ENCODE peak calls at places on chromosomes 12 and 14, in four cellular contexts. A is Panc1, V is right atrium auricular region, Q is upper lobe of right lung. B is an unnamed sample.

GRCh38 chr14:105026033-105026785 is 5.3 kb upstream of the CDCA4 start:
- DNase-seq in V (no peak), A (no peak), Q (no peak), B (no peak)

GRCh38 chr12:19483727-19484126 is 44.4 kb downstream of the AEBP2 start:
- DNase-seq in A (no peak), Q (no peak), V (no peak), B (no peak)

GRCh38 chr14:68268719-68269118 is 449.1 kb downstream of the RAD51B start:
- DNase-seq in A (no peak), Q (no peak), V (no peak), B (no peak)

GRCh38 chr14:101905614-101906013 is 58.8 kb upstream of the DYNC1H1 start:
- DNase-seq in A (no peak), V (no peak), Q (no peak), B (no peak)

GRCh38 chr12:75834591-75834990 is 197.0 kb downstream of the PHLDA1 start:
- DNase-seq in Q (no peak), A (no peak), V (no peak), B (no peak)

GRCh38 chr12:40832668-40833067 is 140.4 kb downstream of the CNTN1 start:
- DNase-seq in Q (no peak), V (no peak), A (no peak), B (no peak)

GRCh38 chr12:30417697-30418231 is 277.9 kb downstream of the IPO8 start:
- DNase-seq in Q (no peak), A (peak; percentile 96), V (no peak), B (no peak)

GRCh38 chr12:92437452-92437851 is 265.3 kb upstream of the PLEKHG7 start:
- DNase-seq in A (no peak), Q (no peak), V (no peak), B (no peak)

GRCh38 chr12:33706927-33707326 is 267.3 kb upstream of the SYT10 start:
- DNase-seq in Q (no peak), A (no peak), V (no peak), B (no peak)

GRCh38 chr14:103767306-103767894 is 51.8 kb downstream of the ZFYVE21 start:
- DNase-seq in A (no peak), Q (no peak), V (no peak), B (no peak)

GRCh38 chr12:101962486-101962885 is 85.1 kb downstream of the DRAM1 start:
- DNase-seq in V (no peak), Q (no peak), A (no peak), B (no peak)

GRCh38 chr12:45259732-45260480 is 44.0 kb downstream of the ANO6 start:
- DNase-seq in A (no peak), Q (no peak), V (no peak), B (no peak)

GRCh38 chr12:95802482-95803264 is 12.1 kb upstream of the NTN4 start:
- DNase-seq in V (no peak), A (peak; percentile 93), Q (no peak), B (no peak)

GRCh38 chr14:99603471-99603933 is 505 bp downstream of the CCDC85C start:
- DNase-seq in Q (peak; percentile 75), A (no peak), V (no peak), B (peak; percentile 66)
- H3K4me1 ChIP-seq in Q (peaks cover 39% of the 10 kb centered on the region), A (peaks cover 33% of the 10 kb centered on the region), V (peaks cover 61% of the 10 kb centered on the region), B (peaks cover 23% of the 10 kb centered on the region)

GRCh38 chr12:79691299-79692248 is 810 bp upstream of the PAWR start:
- DNase-seq in Q (no peak), V (no peak), A (peak; percentile 69), B (no peak)

GRCh38 chr12:79689477-79690155 is 1.1 kb downstream of the PAWR start:
- DNase-seq in V (no peak), A (no peak), Q (peak; percentile 76), B (no peak)

GRCh38 chr12:79692249-79692619 is 1.5 kb upstream of the PAWR start:
- DNase-seq in Q (no peak), A (no peak), V (no peak), B (no peak)

GRCh38 chr12:79690156-79690605 is 583 bp downstream of the PAWR start:
- DNase-seq in A (no peak), V (no peak), Q (no peak), B (no peak)

GRCh38 chr12:79690606-79691298 is at the start of gene PAWR:
- DNase-seq in V (no peak), A (no peak), Q (peak; percentile 89), B (no peak)
- TF ChIP-seq CTCF in V (peak; percentile 48), A (peak; percentile 54), Q (peak; percentile 9), B (no peak)

DNA sequence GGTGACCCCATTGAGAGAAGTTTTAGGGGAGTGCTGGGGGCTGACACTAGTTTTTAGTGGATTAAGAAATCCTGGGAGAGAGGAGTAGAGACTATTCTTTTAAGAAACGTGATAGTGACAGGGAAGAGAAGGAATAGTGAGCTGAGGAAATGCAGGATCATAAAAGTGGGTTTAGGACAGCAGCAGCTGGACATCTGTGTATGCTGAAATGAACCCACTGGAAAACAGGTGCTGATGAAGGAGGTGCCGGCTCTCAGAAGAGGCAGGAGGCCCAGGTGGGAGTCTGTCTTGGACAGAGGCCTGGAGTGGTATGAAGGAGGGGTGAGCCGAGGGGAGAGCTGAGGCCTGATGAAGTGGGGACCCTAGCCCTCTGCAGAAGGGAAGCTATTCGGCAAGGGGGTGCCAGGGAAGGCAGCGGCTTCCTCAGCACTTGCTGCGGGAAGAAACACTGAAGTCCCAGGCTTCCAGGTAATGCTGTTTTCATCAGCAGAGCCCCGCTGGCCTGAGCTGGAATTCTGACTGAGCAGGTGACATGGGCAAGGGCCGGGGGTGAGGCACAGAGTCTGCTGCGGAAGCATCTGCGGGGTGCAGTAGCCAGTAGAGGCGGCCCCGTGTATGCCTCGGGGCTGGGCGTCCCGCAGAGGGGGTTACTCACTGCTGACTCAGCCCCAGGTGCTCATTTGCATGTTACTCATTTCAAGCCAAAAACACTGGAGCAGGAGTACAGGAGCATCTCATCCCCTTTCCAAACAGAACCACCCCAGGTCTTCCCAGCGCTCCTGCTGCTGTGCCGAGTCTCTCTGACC is 89.7 kb downstream of the TMCC3 start:
- DNase-seq in V (no peak), Q (no peak), A (no peak), B (no peak)
- H3K4me3 ChIP-seq in V (no peak overlapping the region), Q (no peak overlapping the region), A (no peak overlapping the region), B (no peak overlapping the region)

GRCh38 chr14:50342211-50343080 is 30.3 kb downstream of the DMAC2L start:
- DNase-seq in A (no peak), V (peak; percentile 69), Q (no peak), B (peak; percentile 45)
- H3K4me1 ChIP-seq in A (peaks cover 7% of the 10 kb centered on the region), V (peaks cover 21% of the 10 kb centered on the region), Q (peaks cover 10% of the 10 kb centered on the region), B (no peaks in the 10 kb centered on the region)

GRCh38 chr14:32933943-32934890 is 4.5 kb upstream of the NPAS3 start:
- DNase-seq in A (no peak), V (no peak), Q (no peak), B (no peak)

GRCh38 chr14:32932302-32932920 is 6.3 kb upstream of the NPAS3 start:
- DNase-seq in A (no peak), Q (peak; percentile 19), V (no peak), B (no peak)

GRCh38 chr14:32932921-32933622 is 5.6 kb upstream of the NPAS3 start:
- DNase-seq in V (no peak), Q (peak; percentile 54), A (no peak), B (no peak)

GRCh38 chr14:32934891-32935633 is 3.6 kb upstream of the NPAS3 start:
- DNase-seq in Q (no peak), V (no peak), A (no peak), B (no peak)

GRCh38 chr14:32933623-32933942 is 5.1 kb upstream of the NPAS3 start:
- DNase-seq in A (no peak), Q (no peak), V (no peak), B (no peak)
- TF ChIP-seq CTCF in A (no peak), Q (no peak), V (no peak), B (no peak)

GRCh38 chr12:114408415-114408814 is 2.5 kb upstream of the TBX5 start:
- DNase-seq in A (no peak), Q (no peak), V (no peak), B (no peak)
- H3K4me3 ChIP-seq in A (no peak overlapping the region), Q (peak overlapping the region; percentile 55), V (peak overlapping the region; percentile 51), B (no peak overlapping the region)

GRCh38 chr14:94179244-94179643 is 5.1 kb downstream of the PPP4R4 start:
- DNase-seq in Q (no peak), A (no peak), V (no peak), B (no peak)

GRCh38 chr14:94175403-94176146 is 1.5 kb downstream of the PPP4R4 start:
- DNase-seq in V (no peak), Q (no peak), A (no peak), B (no peak)

GRCh38 chr14:94174622-94175402 is 690 bp downstream of the PPP4R4 start:
- DNase-seq in V (no peak), Q (no peak), A (no peak), B (no peak)

GRCh38 chr14:94177806-94178205 is 3.7 kb downstream of the PPP4R4 start:
- DNase-seq in V (no peak), A (no peak), Q (no peak), B (no peak)

DNA sequence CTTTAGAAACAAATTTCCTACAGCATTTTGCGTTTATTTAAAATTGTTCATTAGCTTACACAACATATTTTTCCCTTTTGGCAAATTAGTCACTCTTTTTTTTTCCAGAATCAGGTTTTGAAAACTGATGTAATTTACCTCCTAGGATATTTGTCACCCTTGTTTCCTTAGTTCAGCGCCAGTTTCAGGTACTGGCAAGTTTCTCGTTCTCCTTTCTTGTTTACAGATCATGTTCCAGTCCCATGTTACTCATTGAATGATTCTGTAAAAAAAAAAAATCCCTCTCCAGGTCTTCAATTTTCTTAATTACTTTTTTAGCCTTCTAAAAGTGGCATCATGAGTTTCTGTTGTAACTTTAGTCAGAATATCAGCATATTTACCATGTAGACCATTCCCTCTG is 2.7 kb downstream of the PPP4R4 start:
- DNase-seq in V (no peak), A (no peak), Q (no peak), B (no peak)
- H3K4me1 ChIP-seq in V (peaks cover 13% of the 10 kb centered on the region), A (peaks cover 4% of the 10 kb centered on the region), Q (peaks cover 7% of the 10 kb centered on the region), B (peaks cover 12% of the 10 kb centered on the region)

B was measured in CD8-positive, alpha-beta T cell.